ENCODE peak calls at places on chromosome 16, in five cellular contexts. N, I, W, U and E are unnamed samples.

GRCh38 chr16:24580665-24581064 is 41.3 kb downstream of the RBBP6 start:
- DNase-seq in U (no peak), W (peak), N (no peak), I (no peak), E (no peak)

GRCh38 chr16:36336-36984 is 16.9 kb downstream of the POLR3K start:
- DNase-seq in U (no peak), W (no peak), N (no peak), I (no peak), E (no peak)

GRCh38 chr16:307691-308312 is 24.8 kb downstream of the PDIA2 start:
- DNase-seq in W (no peak), U (no peak), N (no peak), I (no peak), E (no peak)

GRCh38 chr16:24800586-24800985 is 45.2 kb upstream of the SLC5A11 start:
- DNase-seq in W (peak), N (no peak), U (no peak), I (no peak), E (peak)

GRCh38 chr16:73713817-73714495 is 582.7 kb upstream of the PSMD7 start:
- DNase-seq in U (no peak), N (no peak), I (no peak), W (peak), E (peak)

GRCh38 chr16:12763517-12763916 is 40.2 kb downstream of the CPPED1 start:
- DNase-seq in W (no peak), I (no peak), N (no peak), U (no peak), E (peak)

GRCh38 chr16:28193530-28194423 is 18.0 kb downstream of the XPO6 start:
- DNase-seq in W (peak), U (no peak), N (no peak), I (no peak), E (peak)

GRCh38 chr16:901715-902601 is 68.8 kb downstream of the LMF1 start:
- DNase-seq in I (no peak), U (no peak), N (no peak), W (no peak), E (no peak)

GRCh38 chr16:23803591-23804123 is 32.1 kb upstream of the PRKCB start:
- DNase-seq in N (no peak), U (peak), I (peak), W (peak), E (peak)

GRCh38 chr16:4487955-4488481 is 11.8 kb downstream of the HMOX2 start:
- DNase-seq in W (peak), I (no peak), U (no peak), N (no peak), E (no peak)

GRCh38 chr16:2785101-2785991 is 2.0 kb downstream of the PRSS33 start:
- DNase-seq in N (no peak), W (no peak), U (no peak), I (no peak), E (no peak)

GRCh38 chr16:56866955-56867830 is 2.2 kb downstream of the SLC12A3 start:
- DNase-seq in U (peak), I (peak), N (peak), W (peak), E (peak)

GRCh38 chr16:67027046-67027445 is 1.9 kb upstream of the CBFB start:
- DNase-seq in N (no peak), I (no peak), W (no peak), U (no peak), E (no peak)

GRCh38 chr16:75138636-75139035 is 9.7 kb upstream of the ZFP1 start:
- DNase-seq in N (no peak), W (peak), U (no peak), I (no peak), E (peak)

GRCh38 chr16:12661656-12662172 is 142.0 kb downstream of the CPPED1 start:
- DNase-seq in N (no peak), U (peak), I (peak), W (peak), E (peak)

GRCh38 chr16:49547448-49547847 is 173.8 kb downstream of the C16orf78 start:
- DNase-seq in N (peak), U (no peak), I (no peak), W (no peak), E (no peak)

GRCh38 chr16:85678016-85678415 is 10.7 kb downstream of the GINS2 start:
- DNase-seq in U (no peak), I (no peak), N (no peak), W (no peak), E (no peak)

GRCh38 chr16:8767176-8767575 is 30.3 kb downstream of the TMEM186 start:
- DNase-seq in N (no peak), W (no peak), I (no peak), U (no peak), E (no peak)

GRCh38 chr16:59305850-59306249 is 571.7 kb upstream of the GOT2 start:
- DNase-seq in U (no peak), I (no peak), W (no peak), N (no peak), E (no peak)